ENCODE peak calls at places on chromosome 2, in five cellular contexts. One of them, this sample, is unnamed. For H3K4me1, the result is how much of the 10 kb centered on the place peaks cover.

GRCh38 chr2:3659447-3660432 is 1.7 kb downstream of the ALLC start:
- DNase-seq in right lobe of liver: no peak
- DNase-seq in transverse colon: no peak
- DNase-seq in A549: no peak
- DNase-seq in mammary epithelial cell: no peak
- DNase-seq in this sample: no peak

GRCh38 chr2:162795312-162795711 is 43.3 kb downstream of the KCNH7 start:
- DNase-seq in right lobe of liver: no peak
- DNase-seq in transverse colon: peak
- DNase-seq in A549: peak
- DNase-seq in mammary epithelial cell: no peak
- DNase-seq in this sample: no peak

GRCh38 chr2:163182764-163183354 is 344.3 kb upstream of the KCNH7 start:
- DNase-seq in right lobe of liver: no peak
- DNase-seq in transverse colon: no peak
- DNase-seq in A549: peak
- DNase-seq in mammary epithelial cell: no peak
- DNase-seq in this sample: no peak

GRCh38 chr2:216695401-216695821 is at the start of gene IGFBP5:
- DNase-seq in right lobe of liver: no peak
- DNase-seq in transverse colon: peak
- DNase-seq in A549: no peak
- DNase-seq in mammary epithelial cell: no peak
- DNase-seq in this sample: no peak

GRCh38 chr2:109066917-109067828 is 61.8 kb upstream of the SH3RF3 start:
- DNase-seq in right lobe of liver: no peak
- DNase-seq in transverse colon: no peak
- DNase-seq in A549: no peak
- DNase-seq in mammary epithelial cell: no peak
- DNase-seq in this sample: no peak

GRCh38 chr2:139790807-139791206 is 1010.6 kb upstream of the NXPH2 start:
- DNase-seq in right lobe of liver: no peak
- DNase-seq in transverse colon: no peak
- DNase-seq in A549: peak
- DNase-seq in mammary epithelial cell: peak
- DNase-seq in this sample: no peak

GRCh38 chr2:18365346-18365745 is 195.1 kb downstream of the RDH14 start:
- DNase-seq in right lobe of liver: no peak
- DNase-seq in transverse colon: no peak
- DNase-seq in A549: no peak
- DNase-seq in mammary epithelial cell: no peak
- DNase-seq in this sample: no peak

GRCh38 chr2:78011251-78011650 is 489.1 kb upstream of the LRRTM4 start:
- DNase-seq in right lobe of liver: no peak
- DNase-seq in transverse colon: no peak
- DNase-seq in A549: no peak
- DNase-seq in mammary epithelial cell: no peak
- DNase-seq in this sample: no peak

GRCh38 chr2:31233741-31234689 is at the start of gene EHD3:
- DNase-seq in right lobe of liver: peak
- DNase-seq in transverse colon: peak
- DNase-seq in A549: peak
- DNase-seq in mammary epithelial cell: peak
- DNase-seq in this sample: peak

GRCh38 chr2:219552382-219553167 is 8.7 kb downstream of the TMEM198 start:
- DNase-seq in right lobe of liver: peak
- DNase-seq in transverse colon: peak
- DNase-seq in A549: peak
- DNase-seq in mammary epithelial cell: peak
- DNase-seq in this sample: peak

GRCh38 chr2:62292190-62292589 is 96.3 kb downstream of the B3GNT2 start:
- DNase-seq in right lobe of liver: no peak
- DNase-seq in transverse colon: peak
- DNase-seq in A549: no peak
- DNase-seq in mammary epithelial cell: peak
- DNase-seq in this sample: peak

GRCh38 chr2:25521665-25522387 is 151.6 kb downstream of the DTNB start:
- DNase-seq in right lobe of liver: no peak
- DNase-seq in transverse colon: no peak
- DNase-seq in A549: peak
- DNase-seq in mammary epithelial cell: peak
- DNase-seq in this sample: peak

GRCh38 chr2:189086710-189087109 is 92.9 kb downstream of the COL5A2 start:
- DNase-seq in right lobe of liver: no peak
- DNase-seq in transverse colon: no peak
- DNase-seq in A549: no peak
- DNase-seq in mammary epithelial cell: no peak
- DNase-seq in this sample: peak

GRCh38 chr2:40457846-40458245 is 6.0 kb upstream of the SLC8A1 start:
- DNase-seq in right lobe of liver: no peak
- DNase-seq in transverse colon: no peak
- DNase-seq in A549: no peak
- DNase-seq in mammary epithelial cell: peak
- DNase-seq in this sample: no peak

GRCh38 chr2:42127425-42128424 is 41.4 kb upstream of the EML4 start:
- DNase-seq in right lobe of liver: no peak
- DNase-seq in transverse colon: no peak
- DNase-seq in A549: no peak
- DNase-seq in mammary epithelial cell: peak
- DNase-seq in this sample: peak

GRCh38 chr2:5981241-5982055 is 289.3 kb downstream of the SOX11 start:
- DNase-seq in right lobe of liver: no peak
- DNase-seq in transverse colon: no peak
- DNase-seq in A549: no peak
- DNase-seq in mammary epithelial cell: no peak
- DNase-seq in this sample: no peak

GRCh38 chr2:76281176-76281841 is 570.6 kb upstream of the GCFC2 start:
- DNase-seq in right lobe of liver: no peak
- DNase-seq in transverse colon: no peak
- DNase-seq in A549: no peak
- DNase-seq in mammary epithelial cell: no peak
- DNase-seq in this sample: no peak

GRCh38 chr2:43285987-43286386 is 59.6 kb upstream of the ZFP36L2 start:
- DNase-seq in right lobe of liver: no peak
- DNase-seq in transverse colon: no peak
- DNase-seq in A549: no peak
- DNase-seq in mammary epithelial cell: no peak
- DNase-seq in this sample: no peak

GRCh38 chr2:43051316-43051715 is 175.1 kb downstream of the ZFP36L2 start:
- DNase-seq in right lobe of liver: peak
- DNase-seq in transverse colon: peak
- DNase-seq in A549: peak
- DNase-seq in mammary epithelial cell: peak
- DNase-seq in this sample: peak

GRCh38 chr2:26483957-26484565 is 6.1 kb upstream of the OTOF start:
- DNase-seq in right lobe of liver: peak
- DNase-seq in transverse colon: no peak
- DNase-seq in A549: no peak
- DNase-seq in mammary epithelial cell: no peak
- DNase-seq in this sample: no peak

GRCh38 chr2:206799083-206799482 is 33.7 kb downstream of the FASTKD2 start:
- DNase-seq in right lobe of liver: no peak
- DNase-seq in transverse colon: no peak
- DNase-seq in A549: no peak
- DNase-seq in mammary epithelial cell: peak
- DNase-seq in this sample: no peak

GRCh38 chr2:76008001-76008702 is 297.4 kb upstream of the GCFC2 start:
- DNase-seq in right lobe of liver: no peak
- DNase-seq in transverse colon: peak
- DNase-seq in A549: no peak
- DNase-seq in mammary epithelial cell: no peak
- DNase-seq in this sample: no peak

GRCh38 chr2:33672389-33672788 is 73.3 kb upstream of the FAM98A start:
- DNase-seq in right lobe of liver: no peak
- DNase-seq in transverse colon: no peak
- DNase-seq in A549: no peak
- DNase-seq in mammary epithelial cell: no peak
- DNase-seq in this sample: no peak

GRCh38 chr2:218733615-218734021 is 23.0 kb downstream of the TTLL4 start:
- DNase-seq in right lobe of liver: peak
- DNase-seq in transverse colon: peak
- DNase-seq in A549: peak
- DNase-seq in mammary epithelial cell: peak
- DNase-seq in this sample: peak

GRCh38 chr2:177533253-177533652 is 140.7 kb downstream of the AGPS start:
- DNase-seq in right lobe of liver: no peak
- DNase-seq in transverse colon: no peak
- DNase-seq in A549: no peak
- DNase-seq in mammary epithelial cell: no peak
- DNase-seq in this sample: no peak

GRCh38 chr2:74138219-74138951 is 9.3 kb downstream of the BOLA3 start:
- DNase-seq in right lobe of liver: no peak
- DNase-seq in transverse colon: no peak
- DNase-seq in A549: no peak
- DNase-seq in mammary epithelial cell: no peak
- DNase-seq in this sample: no peak

GRCh38 chr2:150003539-150003938 is 416.0 kb upstream of the MMADHC start:
- DNase-seq in right lobe of liver: no peak
- DNase-seq in transverse colon: no peak
- DNase-seq in A549: no peak
- DNase-seq in mammary epithelial cell: no peak
- DNase-seq in this sample: no peak

DNA sequence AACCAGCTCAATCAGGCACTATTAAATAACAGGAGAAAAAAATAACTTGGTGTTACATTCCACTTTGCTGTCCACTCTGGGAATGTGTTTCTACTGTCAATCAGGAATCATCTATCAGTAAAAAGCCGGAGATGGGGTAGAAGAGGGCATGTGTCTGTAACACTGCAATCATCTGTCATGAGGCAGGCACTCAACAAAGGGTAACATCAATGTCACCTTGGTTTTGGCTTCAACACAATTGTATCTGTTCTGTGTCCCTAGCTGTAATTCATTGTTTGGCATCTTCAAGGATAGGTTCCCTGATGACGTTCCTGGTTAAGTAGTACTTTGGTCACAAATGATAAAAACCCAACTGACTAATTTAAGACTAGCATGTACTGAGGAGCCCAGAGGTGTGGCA is 498.5 kb downstream of the EPHA4 start:
- DNase-seq in right lobe of liver: no peak
- DNase-seq in transverse colon: no peak
- DNase-seq in A549: no peak
- DNase-seq in mammary epithelial cell: no peak
- DNase-seq in this sample: no peak
- H3K27ac ChIP-seq in right lobe of liver: no peak
- H3K27ac ChIP-seq in transverse colon: no peak
- H3K27ac ChIP-seq in A549: no peak
- H3K27ac ChIP-seq in mammary epithelial cell: no peak
- H3K27ac ChIP-seq in this sample: no peak

DNA sequence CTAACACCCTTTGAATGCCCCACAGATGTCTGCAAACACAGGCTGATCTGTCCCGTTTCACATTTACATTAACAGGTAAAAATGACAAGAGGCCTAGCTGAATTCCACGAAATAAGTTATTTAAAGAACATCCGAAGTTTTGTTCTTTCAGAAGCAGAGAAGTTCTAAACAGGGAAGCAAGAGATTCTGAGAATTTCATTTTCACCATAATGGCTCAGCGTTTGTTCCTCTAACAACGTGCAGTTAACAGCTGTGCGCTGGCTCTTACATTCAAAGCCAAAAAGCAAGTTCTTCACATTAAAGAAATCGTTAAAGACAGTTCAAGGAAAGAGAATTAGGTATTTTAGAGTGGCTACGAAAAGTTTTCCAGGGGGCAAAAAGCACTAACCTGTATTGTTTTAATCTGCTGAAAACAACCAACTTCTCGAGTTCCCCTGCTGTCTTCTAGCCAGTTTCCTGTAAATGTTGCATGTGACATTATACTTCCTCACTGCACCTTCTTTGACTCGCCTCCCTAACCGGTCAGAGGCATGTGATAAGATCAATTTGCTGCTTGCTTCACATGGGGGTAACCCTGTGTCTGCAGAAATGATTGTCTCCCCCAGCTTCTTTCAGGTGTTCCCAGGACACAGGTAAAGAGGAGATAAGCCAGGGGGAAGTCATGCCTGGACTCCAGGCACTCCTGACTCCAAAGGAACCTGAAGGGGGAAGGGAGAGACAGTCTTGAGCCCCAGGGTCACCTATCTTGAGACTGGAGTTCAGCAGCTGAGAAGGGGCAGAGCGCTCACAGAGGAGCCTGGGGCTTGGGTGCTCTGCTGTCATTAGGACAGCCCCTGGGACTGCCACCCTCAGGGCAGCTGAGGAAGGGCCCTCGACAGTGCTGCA is 36.8 kb upstream of the WIPF1 start:
- DNase-seq in right lobe of liver: no peak
- DNase-seq in transverse colon: peak
- DNase-seq in A549: no peak
- DNase-seq in mammary epithelial cell: no peak
- DNase-seq in this sample: no peak
- H3K4me1 ChIP-seq in right lobe of liver: under half
- H3K4me1 ChIP-seq in transverse colon: half or more
- H3K4me1 ChIP-seq in A549: under half
- H3K4me1 ChIP-seq in mammary epithelial cell: under half
- H3K4me1 ChIP-seq in this sample: under half

DNA sequence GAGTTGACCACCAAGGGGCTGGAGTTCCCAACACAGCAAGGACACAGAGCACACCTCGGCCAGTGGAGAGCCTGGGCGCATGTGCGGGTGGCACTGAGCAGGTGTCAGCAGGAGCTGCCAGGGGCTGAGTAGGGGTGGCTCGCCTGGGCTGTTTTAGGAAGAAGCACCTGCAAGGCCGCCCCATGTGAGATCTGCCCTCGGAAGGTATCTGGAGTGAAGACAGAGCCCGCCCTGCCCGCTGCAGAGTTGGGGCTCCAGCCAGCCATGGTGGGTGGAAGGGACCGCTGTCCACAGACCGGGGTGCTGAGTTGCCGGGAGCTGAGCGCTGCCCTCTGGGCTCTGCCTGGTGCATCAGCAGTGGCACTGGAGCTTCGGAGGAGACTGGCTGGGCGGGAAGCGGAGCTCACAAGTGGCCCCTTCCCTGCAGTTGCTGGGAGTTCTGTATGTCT is 35.2 kb downstream of the MTERF4 start:
- DNase-seq in right lobe of liver: no peak
- DNase-seq in transverse colon: no peak
- DNase-seq in A549: peak
- DNase-seq in mammary epithelial cell: no peak
- DNase-seq in this sample: no peak
- TF ChIP-seq CTCF in right lobe of liver: no peak
- TF ChIP-seq CTCF in transverse colon: no peak
- TF ChIP-seq CTCF in A549: no peak
- TF ChIP-seq CTCF in mammary epithelial cell: no peak
- TF ChIP-seq CTCF in this sample: peak

DNA sequence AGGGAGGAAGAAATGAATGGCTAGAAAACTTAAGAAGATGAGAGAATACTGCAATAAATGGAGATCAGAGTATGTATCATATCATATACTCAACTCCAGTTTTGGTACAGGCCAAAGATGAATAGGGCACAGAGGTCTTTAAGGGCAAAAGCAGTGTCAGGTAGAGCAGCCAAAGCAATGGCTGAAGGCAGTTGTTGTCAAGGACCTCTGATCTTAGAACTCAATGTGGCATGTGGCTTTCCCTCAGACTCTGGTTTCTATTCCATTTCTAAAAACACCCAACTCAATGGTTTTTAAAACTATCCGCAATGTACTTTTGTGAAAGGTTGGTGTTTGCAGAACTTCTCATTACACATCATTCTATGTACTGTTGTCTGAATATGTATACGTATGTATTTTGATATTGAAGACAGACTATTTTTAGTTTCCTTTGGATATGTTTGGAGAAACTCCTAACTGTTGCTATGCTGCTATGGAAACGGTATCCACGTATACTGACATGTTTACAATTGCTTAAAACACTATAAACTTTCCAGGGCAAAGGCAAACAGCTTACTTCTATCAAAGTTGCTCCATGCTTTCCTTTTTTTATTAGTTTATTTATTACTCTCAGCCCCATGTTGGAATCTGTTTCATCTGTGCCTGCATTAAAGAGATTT is 58.1 kb upstream of the PELI1 start:
- DNase-seq in right lobe of liver: no peak
- DNase-seq in transverse colon: no peak
- DNase-seq in A549: peak
- DNase-seq in mammary epithelial cell: peak
- DNase-seq in this sample: peak
- H3K27ac ChIP-seq in right lobe of liver: no peak
- H3K27ac ChIP-seq in transverse colon: peak
- H3K27ac ChIP-seq in A549: no peak
- H3K27ac ChIP-seq in mammary epithelial cell: no peak
- H3K27ac ChIP-seq in this sample: peak